ENCODE peak calls at places on chromosome 13, in six cellular contexts. R is IMR-90, B is neuronal stem cell, O is H1, V is H9, I is mesenchymal stem cell. W is an unnamed sample.

GRCh38 chr13:99734013-99734693 is 232.9 kb downstream of the TM9SF2 start:
- DNase-seq in R (no peak), B (no peak), O (no peak), V (no peak), I (no peak), W (no peak)

GRCh38 chr13:25171517-25172302 is at the start of gene AMER2:
- DNase-seq in R (no peak), B (peak; percentile 57), O (no peak), V (no peak), I (peak; percentile 35), W (peak; percentile 3)

GRCh38 chr13:111031531-111031961 is 83.6 kb upstream of the ARHGEF7 start:
- DNase-seq in R (peak; percentile 58), B (no peak), O (no peak), V (no peak), I (peak; percentile 77), W (peak; percentile 66)

GRCh38 chr13:110307697-110308376 is 753 bp downstream of the COL4A2 start:
- DNase-seq in R (peak; percentile 59), B (peak; percentile 41), O (no peak), V (peak; percentile 49), I (peak; percentile 53), W (peak; percentile 83)

GRCh38 chr13:51827254-51827653 is 17.7 kb downstream of the TMEM272 start:
- DNase-seq in R (no peak), B (no peak), O (no peak), V (no peak), I (no peak), W (peak; percentile 36)

GRCh38 chr13:39685652-39686051 is 30.2 kb downstream of the COG6 start:
- DNase-seq in R (no peak), B (no peak), O (no peak), V (no peak), I (no peak), W (no peak)

GRCh38 chr13:28805193-28805819 is 14.8 kb upstream of the MTUS2 start:
- DNase-seq in R (no peak), B (no peak), O (no peak), V (peak; percentile 65), I (no peak), W (peak; percentile 57)

GRCh38 chr13:22173605-22174004 is 502.7 kb downstream of the FGF9 start:
- DNase-seq in R (peak; percentile 90), B (no peak), O (no peak), V (no peak), I (peak; percentile 48), W (no peak)

GRCh38 chr13:107057028-107057427 is 489.1 kb upstream of the ARGLU1 start:
- DNase-seq in R (no peak), B (no peak), O (no peak), V (no peak), I (no peak), W (no peak)

GRCh38 chr13:91144054-91144453 is 203.4 kb upstream of the MIR17HG start:
- DNase-seq in R (no peak), B (no peak), O (no peak), V (no peak), I (no peak), W (no peak)

GRCh38 chr13:50129065-50129922 is 114.0 kb downstream of the KCNRG start:
- DNase-seq in R (no peak), B (peak; percentile 33), O (no peak), V (no peak), I (peak; percentile 23), W (no peak)

GRCh38 chr13:28529836-28530235 is 34.9 kb upstream of the FLT1 start:
- DNase-seq in R (no peak), B (no peak), O (no peak), V (no peak), I (no peak), W (peak; percentile 47)

GRCh38 chr13:36850790-36851438 is 31.9 kb downstream of the RFXAP start:
- DNase-seq in R (no peak), B (no peak), O (no peak), V (peak; percentile 62), I (no peak), W (peak; percentile 18)

GRCh38 chr13:79686441-79686840 is 205.5 kb downstream of the NDFIP2 start:
- DNase-seq in R (peak; percentile 5), B (no peak), O (no peak), V (no peak), I (no peak), W (no peak)

GRCh38 chr13:50243926-50244325 is 228.7 kb downstream of the KCNRG start:
- DNase-seq in R (no peak), B (no peak), O (no peak), V (no peak), I (no peak), W (no peak)

GRCh38 chr13:64579331-64579730 is 2650.8 kb downstream of the PCDH9 start:
- DNase-seq in R (no peak), B (no peak), O (no peak), V (no peak), I (no peak), W (no peak)

GRCh38 chr13:45445053-45445452 is 19.7 kb upstream of the COG3 start:
- DNase-seq in R (no peak), B (no peak), O (no peak), V (no peak), I (no peak), W (peak; percentile 19)

GRCh38 chr13:101880581-101880980 is 428.1 kb downstream of the ITGBL1 start:
- DNase-seq in R (no peak), B (no peak), O (no peak), V (no peak), I (no peak), W (no peak)

GRCh38 chr13:69828527-69828926 is 279.1 kb upstream of the ATXN8OS start:
- DNase-seq in R (no peak), B (no peak), O (no peak), V (no peak), I (no peak), W (no peak)

GRCh38 chr13:40187324-40187795 is 479.1 kb downstream of the FOXO1 start:
- DNase-seq in R (no peak), B (no peak), O (no peak), V (peak; percentile 38), I (no peak), W (no peak)

GRCh38 chr13:89856512-89856911 is 1491.0 kb upstream of the MIR17HG start:
- DNase-seq in R (no peak), B (no peak), O (no peak), V (no peak), I (no peak), W (no peak)

GRCh38 chr13:58048670-58049069 is 417.1 kb downstream of the PCDH17 start:
- DNase-seq in R (no peak), B (no peak), O (no peak), V (no peak), I (peak; percentile 3), W (no peak)
- H3K14ac ChIP-seq in R (no peak overlapping the region), B (no peak overlapping the region), O (no peak overlapping the region), V (no peak overlapping the region), I (no peak overlapping the region), W (no peak overlapping the region)

DNA sequence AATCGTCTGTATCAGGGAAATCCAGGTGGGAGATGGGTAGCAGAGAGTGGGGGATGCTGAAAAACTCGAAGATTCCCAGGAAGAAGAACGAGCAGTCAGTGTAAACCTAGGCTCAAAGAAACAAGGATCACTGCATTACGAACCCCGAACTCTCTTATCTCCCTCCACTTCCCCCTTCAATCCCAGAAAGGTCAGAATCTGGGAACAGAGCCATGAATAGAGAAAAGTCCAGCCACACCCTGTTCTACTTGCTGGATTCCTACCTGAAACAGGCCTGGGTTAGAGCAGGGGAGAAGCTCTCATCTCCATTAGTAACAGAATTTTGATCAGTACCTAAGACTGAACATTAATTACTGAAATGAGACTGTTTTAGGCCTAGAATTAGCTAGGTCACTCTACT is 24.4 kb downstream of the EPSTI1 start:
- DNase-seq in R (no peak), B (no peak), O (no peak), V (no peak), I (no peak), W (no peak)
- H2AK5ac ChIP-seq in R (no peak overlapping the region), B (no peak overlapping the region), O (no peak overlapping the region), V (no peak overlapping the region), I (no peak overlapping the region), W (peak overlapping the region; percentile 34)

GRCh38 chr13:35840991-35841604 is 290.1 kb downstream of the DCLK1 start:
- DNase-seq in R (no peak), B (no peak), O (no peak), V (no peak), I (no peak), W (no peak)

GRCh38 chr13:35839746-35840273 is 291.4 kb downstream of the DCLK1 start:
- DNase-seq in R (no peak), B (no peak), O (no peak), V (no peak), I (no peak), W (no peak)

GRCh38 chr13:35836476-35836875 is 294.7 kb downstream of the DCLK1 start:
- DNase-seq in R (no peak), B (no peak), O (no peak), V (no peak), I (no peak), W (no peak)

GRCh38 chr13:35833571-35834305 is 297.4 kb downstream of the DCLK1 start:
- DNase-seq in R (no peak), B (no peak), O (no peak), V (no peak), I (no peak), W (peak; percentile 80)

GRCh38 chr13:35838356-35838755 is 292.8 kb downstream of the DCLK1 start:
- DNase-seq in R (peak; percentile 85), B (no peak), O (no peak), V (no peak), I (peak; percentile 6), W (peak; percentile 5)
- H3K14ac ChIP-seq in R (peak overlapping the region; percentile 91), B (no peak overlapping the region), O (no peak overlapping the region), V (no peak overlapping the region), I (no peak overlapping the region), W (no peak overlapping the region)

GRCh38 chr13:38045278-38046048 is 175.9 kb upstream of the TRPC4 start:
- DNase-seq in R (peak; percentile 33), B (peak; percentile 3), O (peak; percentile 23), V (peak; percentile 43), I (peak; percentile 61), W (peak; percentile 7)
- H2AK5ac ChIP-seq in R (no peak overlapping the region), B (no peak overlapping the region), O (no peak overlapping the region), V (no peak overlapping the region), I (no peak overlapping the region), W (no peak overlapping the region)

DNA sequence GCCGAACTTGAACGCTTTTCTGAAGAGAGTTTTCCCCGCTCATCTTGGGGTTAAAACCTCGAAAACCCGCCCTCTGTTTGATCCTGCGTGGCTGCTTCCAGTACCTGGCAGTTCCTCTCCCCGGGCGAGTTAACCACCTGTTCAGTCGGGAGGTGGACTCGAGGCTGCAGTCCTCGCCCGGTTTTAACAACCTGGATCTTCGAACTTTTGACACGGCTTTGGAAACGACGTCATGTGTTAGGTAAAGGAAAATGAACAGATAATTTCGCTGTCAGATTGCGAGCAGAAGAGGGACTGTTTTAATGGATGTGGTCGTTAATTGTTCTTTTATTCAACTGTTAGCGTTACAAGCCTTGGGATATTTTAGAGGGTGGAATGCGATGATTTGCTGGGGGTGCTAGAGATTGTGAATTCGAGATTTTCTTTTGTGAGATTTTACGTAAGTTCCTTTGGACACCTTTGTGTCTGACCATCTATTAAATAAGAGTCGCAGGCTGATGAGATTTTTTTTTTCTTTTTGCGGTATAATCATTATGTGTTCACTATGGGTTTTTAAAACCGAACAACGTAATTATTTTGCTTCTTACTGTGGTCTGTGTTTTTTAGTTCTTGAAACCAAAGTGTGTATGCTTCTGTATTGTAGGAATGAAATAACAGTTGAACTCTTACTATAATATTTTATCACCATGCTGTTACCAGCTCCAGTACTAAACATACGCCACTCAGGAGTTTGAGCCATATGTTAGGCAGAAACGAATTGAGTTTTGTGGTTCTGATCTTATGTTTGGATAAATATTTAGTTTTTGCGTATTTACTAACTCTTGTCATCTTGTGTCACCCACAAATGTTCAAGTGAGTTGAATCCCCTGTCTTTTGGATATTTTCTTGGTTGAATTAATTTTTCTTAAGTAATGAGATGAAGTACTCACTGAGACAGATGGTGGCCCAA is 1.2 kb downstream of the FNDC3A start:
- DNase-seq in R (no peak), B (no peak), O (no peak), V (no peak), I (peak; percentile 40), W (no peak)
- H3K14ac ChIP-seq in R (peak overlapping the region; percentile 44), B (no peak overlapping the region), O (peak overlapping the region; percentile 98), V (no peak overlapping the region), I (no peak overlapping the region), W (no peak overlapping the region)